ENCODE peak calls at places on chromosomes 12 and 14, in six cellular contexts. M is BJ, J is left ventricle myocardium inferior, I is AG04449, U is suprapubic skin, P is A549. R is an unnamed sample.

GRCh38 chr14:63478437-63478852 is 64.7 kb downstream of the PPP2R5E start:
- DNase-seq in M (no peak), J (no peak), I (no peak), U (no peak), P (no peak), R (no peak)

GRCh38 chr12:57479376-57480115 is at the start of gene ARHGAP9:
- DNase-seq in M (no peak), J (no peak), I (no peak), U (no peak), P (no peak), R (no peak)

GRCh38 chr12:59491877-59492276 is 104.0 kb upstream of the SLC16A7 start:
- DNase-seq in M (no peak), J (no peak), I (no peak), U (no peak), P (no peak), R (no peak)

GRCh38 chr14:73610692-73611091 is 1.6 kb upstream of the ACOT6 start:
- DNase-seq in M (no peak), J (no peak), I (no peak), U (no peak), P (no peak), R (no peak)

GRCh38 chr14:35819591-35820540 is 6.3 kb upstream of the BRMS1L start:
- DNase-seq in M (no peak), J (no peak), I (no peak), U (no peak), P (no peak), R (no peak)

GRCh38 chr12:12501121-12501520 is 61.5 kb downstream of the DUSP16 start:
- DNase-seq in M (no peak), J (no peak), I (no peak), U (no peak), P (no peak), R (no peak)

GRCh38 chr12:122875590-122876220 is 20.2 kb downstream of the VPS37B start:
- DNase-seq in M (no peak), J (no peak), I (no peak), U (no peak), P (no peak), R (no peak)

GRCh38 chr12:123013185-123014095 is 33.0 kb downstream of the ARL6IP4 start:
- DNase-seq in M (no peak), J (no peak), I (no peak), U (no peak), P (no peak), R (no peak)

GRCh38 chr12:114416028-114416427 is 10.1 kb upstream of the TBX5 start:
- DNase-seq in M (no peak), J (no peak), I (no peak), U (no peak), P (no peak), R (no peak)

GRCh38 chr14:34450542-34450915 is 11.5 kb downstream of the SPTSSA start:
- DNase-seq in M (no peak), J (no peak), I (no peak), U (no peak), P (no peak), R (no peak)

GRCh38 chr12:6476496-6476895 is 6.0 kb upstream of the VAMP1 start:
- DNase-seq in M (peak; percentile 87), J (no peak), I (peak; percentile 63), U (no peak), P (no peak), R (peak; percentile 67)

GRCh38 chr12:132597333-132598283 is 12.8 kb downstream of the LRCOL1 start:
- DNase-seq in M (no peak), J (no peak), I (no peak), U (no peak), P (peak; percentile 74), R (peak; percentile 35)

GRCh38 chr12:42809226-42809625 is 219.7 kb upstream of the PRICKLE1 start:
- DNase-seq in M (no peak), J (no peak), I (no peak), U (no peak), P (no peak), R (no peak)

DNA sequence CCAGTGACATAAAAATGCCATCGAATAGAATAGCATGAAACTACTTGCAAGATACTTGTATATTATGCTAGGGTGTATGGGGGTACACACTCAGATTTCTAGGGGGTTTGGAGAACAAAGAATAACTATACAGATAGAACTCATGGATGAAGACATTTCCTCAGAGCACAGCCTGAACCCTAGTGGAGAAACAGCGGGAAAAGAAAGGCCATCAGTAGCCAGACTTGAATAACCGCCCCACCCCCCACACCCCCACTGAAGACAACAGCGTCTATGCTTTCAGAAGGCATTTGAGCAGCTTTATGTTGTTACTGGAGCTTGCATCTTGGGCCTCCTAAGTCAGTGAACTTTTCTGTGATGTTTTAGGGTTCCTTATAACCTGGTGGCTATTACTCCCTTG is 425.9 kb downstream of the NPAS3 start:
- DNase-seq in M (no peak), J (no peak), I (no peak), U (no peak), P (no peak), R (no peak)
- TF ChIP-seq CTCF in M (no peak), J (no peak), I (no peak), U (no peak), P (no peak), R (no peak)

GRCh38 chr14:52015411-52016030 is 26.2 kb downstream of the RTRAF start:
- DNase-seq in M (no peak), J (no peak), I (no peak), U (no peak), P (peak; percentile 39), R (no peak)
- TF ChIP-seq CTCF in M (peak; percentile 53), J (peak; percentile 66), I (peak; percentile 45), U (no peak), P (peak; percentile 18), R (peak; percentile 30)

DNA sequence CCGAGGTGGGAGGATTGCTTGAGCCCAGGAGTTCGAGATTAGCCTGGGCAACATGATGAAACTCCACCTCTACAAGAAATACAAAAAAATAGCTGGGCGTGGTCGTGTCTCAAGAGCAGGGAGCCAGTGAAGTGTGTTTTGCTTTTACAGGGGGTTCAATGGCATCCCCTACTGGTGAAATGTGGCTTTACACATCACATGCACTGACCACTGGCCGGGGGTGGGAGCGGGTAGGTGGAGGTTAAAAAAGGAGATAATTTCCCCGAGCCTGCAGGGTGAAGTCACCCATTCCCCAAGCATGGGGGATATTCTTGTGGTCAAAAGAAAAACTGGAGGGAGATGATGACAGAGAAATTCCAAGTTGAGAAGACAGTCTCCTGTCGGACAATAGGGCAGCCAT is 63.6 kb upstream of the PWP1 start:
- DNase-seq in M (no peak), J (no peak), I (no peak), U (no peak), P (peak; percentile 47), R (no peak)
- TF ChIP-seq CTCF in M (peak; percentile 32), J (peak; percentile 41), I (peak; percentile 42), U (no peak), P (peak; percentile 48), R (peak; percentile 35)

DNA sequence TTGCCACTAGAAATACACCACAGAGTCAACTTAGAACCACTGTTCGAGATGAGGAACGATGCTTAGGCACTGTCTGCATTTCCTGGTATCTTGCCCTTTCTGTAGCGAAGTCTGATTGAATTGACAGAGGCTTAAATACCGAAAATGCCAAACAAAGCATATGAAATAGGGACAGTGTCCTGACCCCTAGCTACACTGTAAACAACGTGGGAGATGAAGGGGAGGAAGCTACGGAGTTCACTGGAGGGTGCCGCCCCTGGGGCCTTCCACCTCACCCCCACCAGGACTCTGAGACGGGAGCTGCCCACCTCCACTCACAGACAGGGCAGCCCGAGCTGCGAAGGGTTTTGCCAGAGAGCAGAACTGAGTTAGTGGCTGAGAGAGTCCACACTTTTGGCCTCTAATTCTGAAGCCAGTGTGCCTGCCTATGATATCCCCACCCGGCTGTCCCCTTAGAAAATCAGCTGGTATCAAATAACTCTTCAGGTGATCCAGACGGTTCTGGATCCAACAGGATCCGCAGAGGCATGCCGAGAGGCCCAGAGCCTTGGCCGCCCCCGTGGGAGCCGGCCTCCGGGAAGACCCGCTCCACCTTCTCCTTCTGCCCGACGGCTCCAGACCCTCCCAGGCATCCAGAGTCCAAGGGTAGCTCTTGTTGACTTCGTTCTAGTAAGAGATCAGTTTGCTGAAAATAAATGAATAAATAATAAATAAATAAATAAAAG is 230.7 kb upstream of the DIO3 start:
- DNase-seq in M (no peak), J (no peak), I (no peak), U (no peak), P (no peak), R (no peak)
- TF ChIP-seq CTCF in M (no peak), J (no peak), I (no peak), U (no peak), P (no peak), R (no peak)

R was measured in AG09319.